ENCODE peak calls at places on chromosomes 5 and 9, in four cellular contexts. One of them, this sample, is unnamed.

GRCh38 chr5:144265643-144266042 is 95.0 kb downstream of the KCTD16 start:
- DNase-seq in substantia nigra: no peak
- DNase-seq in CD4-positive, alpha-beta T cell: no peak
- DNase-seq in GM23338: no peak
- DNase-seq in this sample: no peak

GRCh38 chr5:82147860-82148573 is 130.1 kb downstream of the RPS23 start:
- DNase-seq in GM23338: no peak
- DNase-seq in substantia nigra: no peak
- DNase-seq in CD4-positive, alpha-beta T cell: no peak
- DNase-seq in this sample: no peak

GRCh38 chr5:670396-671270 is 22.5 kb downstream of the TPPP start:
- DNase-seq in CD4-positive, alpha-beta T cell: no peak
- DNase-seq in GM23338: no peak
- DNase-seq in substantia nigra: no peak
- DNase-seq in this sample: no peak

GRCh38 chr5:318931-319601 is 2.4 kb upstream of the AHRR start:
- DNase-seq in GM23338: no peak
- DNase-seq in substantia nigra: no peak
- DNase-seq in CD4-positive, alpha-beta T cell: no peak
- DNase-seq in this sample: no peak

GRCh38 chr5:74404574-74405310 is 235.8 kb downstream of the ENC1 start:
- DNase-seq in substantia nigra: no peak
- DNase-seq in GM23338: no peak
- DNase-seq in CD4-positive, alpha-beta T cell: no peak
- DNase-seq in this sample: no peak

GRCh38 chr9:120791161-120791560 is 2.1 kb downstream of the FBXW2 start:
- DNase-seq in CD4-positive, alpha-beta T cell: no peak
- DNase-seq in substantia nigra: no peak
- DNase-seq in GM23338: no peak
- DNase-seq in this sample: no peak

GRCh38 chr9:93156475-93157008 is 22.5 kb upstream of the NINJ1 start:
- DNase-seq in substantia nigra: no peak
- DNase-seq in GM23338: no peak
- DNase-seq in CD4-positive, alpha-beta T cell: no peak
- DNase-seq in this sample: no peak

GRCh38 chr9:135515083-135515511 is 6.1 kb upstream of the LCN1 start:
- DNase-seq in substantia nigra: no peak
- DNase-seq in GM23338: no peak
- DNase-seq in CD4-positive, alpha-beta T cell: no peak
- DNase-seq in this sample: no peak

GRCh38 chr5:153619706-153620105 is 129.2 kb downstream of the GRIA1 start:
- DNase-seq in CD4-positive, alpha-beta T cell: no peak
- DNase-seq in GM23338: no peak
- DNase-seq in substantia nigra: no peak
- DNase-seq in this sample: no peak

GRCh38 chr9:18190671-18191374 is 283.1 kb upstream of the ADAMTSL1 start:
- DNase-seq in substantia nigra: no peak
- DNase-seq in GM23338: peak
- DNase-seq in CD4-positive, alpha-beta T cell: no peak
- DNase-seq in this sample: no peak

GRCh38 chr5:96101358-96102089 is 139.9 kb upstream of the ELL2 start:
- DNase-seq in substantia nigra: no peak
- DNase-seq in GM23338: no peak
- DNase-seq in CD4-positive, alpha-beta T cell: no peak
- DNase-seq in this sample: no peak

GRCh38 chr9:113709721-113710120 is 166.4 kb upstream of the ZNF618 start:
- DNase-seq in CD4-positive, alpha-beta T cell: no peak
- DNase-seq in substantia nigra: no peak
- DNase-seq in GM23338: no peak
- DNase-seq in this sample: no peak

GRCh38 chr9:134291961-134292871 is 34.0 kb upstream of the RXRA start:
- DNase-seq in GM23338: no peak
- DNase-seq in CD4-positive, alpha-beta T cell: no peak
- DNase-seq in substantia nigra: no peak
- DNase-seq in this sample: no peak

GRCh38 chr9:6680797-6681146 is 35.2 kb upstream of the GLDC start:
- DNase-seq in GM23338: peak
- DNase-seq in CD4-positive, alpha-beta T cell: no peak
- DNase-seq in substantia nigra: no peak
- DNase-seq in this sample: peak

GRCh38 chr9:19946446-19947109 is 157.7 kb upstream of the SLC24A2 start:
- DNase-seq in CD4-positive, alpha-beta T cell: no peak
- DNase-seq in substantia nigra: no peak
- DNase-seq in GM23338: peak
- DNase-seq in this sample: no peak

GRCh38 chr5:121963409-121963808 is 1.6 kb downstream of the SRFBP1 start:
- DNase-seq in substantia nigra: no peak
- DNase-seq in GM23338: no peak
- DNase-seq in CD4-positive, alpha-beta T cell: no peak
- DNase-seq in this sample: no peak

GRCh38 chr5:151492729-151493128 is 45.3 kb downstream of the SLC36A1 start:
- DNase-seq in CD4-positive, alpha-beta T cell: no peak
- DNase-seq in substantia nigra: no peak
- DNase-seq in GM23338: no peak
- DNase-seq in this sample: no peak

GRCh38 chr9:134592018-134592818 is 49.4 kb upstream of the COL5A1 start:
- DNase-seq in GM23338: no peak
- DNase-seq in substantia nigra: no peak
- DNase-seq in CD4-positive, alpha-beta T cell: no peak
- DNase-seq in this sample: no peak

GRCh38 chr9:130219661-130220081 is 45.9 kb upstream of the HMCN2 start:
- DNase-seq in CD4-positive, alpha-beta T cell: no peak
- DNase-seq in GM23338: no peak
- DNase-seq in substantia nigra: no peak
- DNase-seq in this sample: no peak

GRCh38 chr5:68562308-68562707 is 346.8 kb downstream of the PIK3R1 start:
- DNase-seq in substantia nigra: peak
- DNase-seq in CD4-positive, alpha-beta T cell: no peak
- DNase-seq in GM23338: no peak
- DNase-seq in this sample: peak

GRCh38 chr5:40605295-40605958 is 74.3 kb upstream of the PTGER4 start:
- DNase-seq in GM23338: no peak
- DNase-seq in CD4-positive, alpha-beta T cell: no peak
- DNase-seq in substantia nigra: no peak
- DNase-seq in this sample: no peak

GRCh38 chr9:136695955-136696354 is 8.7 kb upstream of the AGPAT2 start:
- DNase-seq in GM23338: no peak
- DNase-seq in substantia nigra: no peak
- DNase-seq in CD4-positive, alpha-beta T cell: no peak
- DNase-seq in this sample: no peak

GRCh38 chr9:128728298-128728697 is 4.4 kb upstream of the ZDHHC12 start:
- DNase-seq in CD4-positive, alpha-beta T cell: no peak
- DNase-seq in GM23338: no peak
- DNase-seq in substantia nigra: no peak
- DNase-seq in this sample: no peak

GRCh38 chr5:95892784-95893354 is 68.8 kb downstream of the ELL2 start:
- DNase-seq in substantia nigra: no peak
- DNase-seq in GM23338: peak
- DNase-seq in CD4-positive, alpha-beta T cell: no peak
- DNase-seq in this sample: no peak

GRCh38 chr5:96093890-96094381 is 132.3 kb upstream of the ELL2 start:
- DNase-seq in GM23338: no peak
- DNase-seq in substantia nigra: no peak
- DNase-seq in CD4-positive, alpha-beta T cell: no peak
- DNase-seq in this sample: no peak

GRCh38 chr5:173278172-173278571 is 43.2 kb upstream of the NKX2-5 start:
- DNase-seq in CD4-positive, alpha-beta T cell: no peak
- DNase-seq in GM23338: no peak
- DNase-seq in substantia nigra: no peak
- DNase-seq in this sample: no peak

GRCh38 chr9:136538599-136539426 is 7.0 kb downstream of the NOTCH1 start:
- DNase-seq in GM23338: no peak
- DNase-seq in substantia nigra: no peak
- DNase-seq in CD4-positive, alpha-beta T cell: peak
- DNase-seq in this sample: no peak

GRCh38 chr5:175508896-175509295 is 30.5 kb downstream of the SFXN1 start:
- DNase-seq in CD4-positive, alpha-beta T cell: no peak
- DNase-seq in substantia nigra: no peak
- DNase-seq in GM23338: no peak
- DNase-seq in this sample: no peak

GRCh38 chr5:134004626-134005414 is at the start of gene VDAC1:
- DNase-seq in substantia nigra: peak
- DNase-seq in CD4-positive, alpha-beta T cell: peak
- DNase-seq in GM23338: peak
- DNase-seq in this sample: peak

GRCh38 chr9:87607859-87608258 is 110.2 kb downstream of the DAPK1 start:
- DNase-seq in GM23338: no peak
- DNase-seq in CD4-positive, alpha-beta T cell: no peak
- DNase-seq in substantia nigra: no peak
- DNase-seq in this sample: no peak

GRCh38 chr9:87609002-87609401 is 111.3 kb downstream of the DAPK1 start:
- DNase-seq in GM23338: peak
- DNase-seq in substantia nigra: no peak
- DNase-seq in CD4-positive, alpha-beta T cell: no peak
- DNase-seq in this sample: no peak

GRCh38 chr9:87604886-87605588 is 107.4 kb downstream of the DAPK1 start:
- DNase-seq in CD4-positive, alpha-beta T cell: no peak
- DNase-seq in substantia nigra: no peak
- DNase-seq in GM23338: no peak
- DNase-seq in this sample: no peak

GRCh38 chr9:87605676-87606075 is 108.0 kb downstream of the DAPK1 start:
- DNase-seq in GM23338: no peak
- DNase-seq in substantia nigra: no peak
- DNase-seq in CD4-positive, alpha-beta T cell: no peak
- DNase-seq in this sample: no peak

GRCh38 chr9:87606921-87607521 is 109.4 kb downstream of the DAPK1 start:
- DNase-seq in substantia nigra: no peak
- DNase-seq in GM23338: no peak
- DNase-seq in CD4-positive, alpha-beta T cell: no peak
- DNase-seq in this sample: no peak
- H3K27ac ChIP-seq in substantia nigra: no peak
- H3K27ac ChIP-seq in GM23338: peak
- H3K27ac ChIP-seq in CD4-positive, alpha-beta T cell: no peak
- H3K27ac ChIP-seq in this sample: no peak

GRCh38 chr5:52994266-52994665 is 5.1 kb downstream of the ITGA2 start:
- DNase-seq in CD4-positive, alpha-beta T cell: no peak
- DNase-seq in substantia nigra: no peak
- DNase-seq in GM23338: no peak
- DNase-seq in this sample: no peak

GRCh38 chr5:52990531-52990925 is 1.4 kb downstream of the ITGA2 start:
- DNase-seq in GM23338: no peak
- DNase-seq in substantia nigra: no peak
- DNase-seq in CD4-positive, alpha-beta T cell: no peak
- DNase-seq in this sample: no peak

GRCh38 chr5:52995914-52996313 is 6.8 kb downstream of the ITGA2 start:
- DNase-seq in CD4-positive, alpha-beta T cell: no peak
- DNase-seq in substantia nigra: no peak
- DNase-seq in GM23338: no peak
- DNase-seq in this sample: no peak

GRCh38 chr5:52995095-52995494 is 5.9 kb downstream of the ITGA2 start:
- DNase-seq in substantia nigra: no peak
- DNase-seq in GM23338: no peak
- DNase-seq in CD4-positive, alpha-beta T cell: no peak
- DNase-seq in this sample: no peak

GRCh38 chr5:52993367-52993766 is 4.2 kb downstream of the ITGA2 start:
- DNase-seq in GM23338: no peak
- DNase-seq in CD4-positive, alpha-beta T cell: no peak
- DNase-seq in substantia nigra: no peak
- DNase-seq in this sample: no peak
- H3K27ac ChIP-seq in GM23338: no peak
- H3K27ac ChIP-seq in CD4-positive, alpha-beta T cell: no peak
- H3K27ac ChIP-seq in substantia nigra: peak
- H3K27ac ChIP-seq in this sample: peak

GRCh38 chr5:14145356-14146334 is 2.5 kb downstream of the TRIO start:
- DNase-seq in substantia nigra: no peak
- DNase-seq in GM23338: no peak
- DNase-seq in CD4-positive, alpha-beta T cell: no peak
- DNase-seq in this sample: no peak

GRCh38 chr5:14142856-14143508 is at the start of gene TRIO:
- DNase-seq in CD4-positive, alpha-beta T cell: peak
- DNase-seq in substantia nigra: peak
- DNase-seq in GM23338: peak
- DNase-seq in this sample: peak

GRCh38 chr5:14143509-14143842 is 334 bp downstream of the TRIO start:
- DNase-seq in CD4-positive, alpha-beta T cell: no peak
- DNase-seq in substantia nigra: no peak
- DNase-seq in GM23338: no peak
- DNase-seq in this sample: no peak

GRCh38 chr5:14144586-14145355 is 1.6 kb downstream of the TRIO start:
- DNase-seq in substantia nigra: no peak
- DNase-seq in GM23338: peak
- DNase-seq in CD4-positive, alpha-beta T cell: no peak
- DNase-seq in this sample: peak

GRCh38 chr5:14143843-14144585 is 872 bp downstream of the TRIO start:
- DNase-seq in GM23338: peak
- DNase-seq in CD4-positive, alpha-beta T cell: no peak
- DNase-seq in substantia nigra: no peak
- DNase-seq in this sample: no peak
- H3K27ac ChIP-seq in GM23338: no peak
- H3K27ac ChIP-seq in CD4-positive, alpha-beta T cell: no peak
- H3K27ac ChIP-seq in substantia nigra: peak
- H3K27ac ChIP-seq in this sample: peak

GRCh38 chr9:133128152-133128551 is 7.1 kb upstream of the RALGDS start:
- DNase-seq in GM23338: no peak
- DNase-seq in CD4-positive, alpha-beta T cell: no peak
- DNase-seq in substantia nigra: no peak
- DNase-seq in this sample: no peak
- H3K27ac ChIP-seq in GM23338: no peak
- H3K27ac ChIP-seq in CD4-positive, alpha-beta T cell: peak
- H3K27ac ChIP-seq in substantia nigra: peak
- H3K27ac ChIP-seq in this sample: peak

DNA sequence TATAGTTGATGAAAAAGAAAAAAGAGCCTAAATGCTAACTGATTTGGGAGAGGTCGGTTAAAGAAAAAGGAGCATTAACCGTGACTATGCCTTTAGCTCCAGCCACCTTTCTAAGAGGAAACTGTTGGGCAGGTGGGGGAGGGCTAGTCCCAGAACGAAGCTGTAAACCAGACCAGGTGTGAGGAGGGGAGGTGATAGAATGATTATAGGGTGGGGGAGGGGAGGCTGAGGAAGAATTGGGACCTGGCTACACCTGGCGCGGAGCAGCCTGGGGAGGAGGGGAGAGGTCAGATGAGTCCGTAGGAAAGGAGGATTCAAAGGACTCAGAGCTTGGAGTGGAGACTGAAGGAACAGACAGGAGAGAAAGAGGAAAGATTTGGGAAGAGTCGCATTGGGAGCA is 73.4 kb downstream of the PHAX start:
- DNase-seq in substantia nigra: no peak
- DNase-seq in GM23338: peak
- DNase-seq in CD4-positive, alpha-beta T cell: no peak
- DNase-seq in this sample: no peak
- H3K27ac ChIP-seq in substantia nigra: no peak
- H3K27ac ChIP-seq in GM23338: peak
- H3K27ac ChIP-seq in CD4-positive, alpha-beta T cell: no peak
- H3K27ac ChIP-seq in this sample: no peak